ENCODE peak calls at places on chromosomes 2 and 18, in ten cellular contexts. N, X, Y, I, E, V, L, Z, S and A are unnamed samples.

GRCh38 chr2:181902625-181903024 is 11.1 kb downstream of the ITPRID2 start:
- DNase-seq in N (no peak), L (no peak), V (no peak), S (no peak), E (no peak), Z (no peak), Y (no peak), X (no peak), I (no peak), A (no peak)

GRCh38 chr2:234161932-234162331 is 111.4 kb downstream of the SPP2 start:
- DNase-seq in N (no peak), X (no peak), L (no peak), S (no peak), E (no peak), V (no peak), I (no peak), Z (no peak), Y (no peak), A (no peak)

GRCh38 chr18:14189858-14190257 is 57.6 kb upstream of the ZNF519 start:
- DNase-seq in L (no peak), I (peak), Y (no peak), X (no peak), N (no peak), E (no peak), V (no peak), S (no peak), Z (peak), A (no peak)

GRCh38 chr2:8678731-8679566 is 2.9 kb upstream of the ID2 start:
- DNase-seq in I (peak), V (peak), E (peak), Y (peak), S (peak), X (peak), L (peak), Z (peak), N (peak), A (peak)

GRCh38 chr2:187546762-187547333 is 7.4 kb downstream of the TFPI start:
- DNase-seq in L (no peak), Z (no peak), V (no peak), E (no peak), S (no peak), Y (no peak), X (no peak), N (no peak), I (peak), A (no peak)

GRCh38 chr2:99729104-99729503 is 239.3 kb upstream of the REV1 start:
- DNase-seq in E (no peak), L (no peak), V (no peak), S (no peak), N (no peak), Z (no peak), Y (no peak), I (no peak), X (no peak), A (peak)

GRCh38 chr18:10852610-10853303 is 296.6 kb downstream of the PIEZO2 start:
- DNase-seq in Z (no peak), E (no peak), L (no peak), X (no peak), S (no peak), N (no peak), I (no peak), V (no peak), Y (no peak), A (no peak)

GRCh38 chr2:853203-853870 is 97.3 kb upstream of the SNTG2 start:
- DNase-seq in E (no peak), Z (no peak), N (no peak), L (no peak), V (no peak), I (no peak), Y (no peak), S (no peak), X (no peak), A (no peak)

GRCh38 chr2:19868705-19869550 is 32.9 kb downstream of the TTC32 start:
- DNase-seq in S (no peak), N (peak), E (peak), X (peak), I (peak), V (peak), Z (peak), Y (peak), L (peak), A (peak)

GRCh38 chr2:42572297-42573081 is 4.1 kb downstream of the MTA3 start:
- DNase-seq in X (no peak), N (no peak), Y (no peak), S (no peak), E (peak), Z (no peak), L (peak), V (peak), I (no peak), A (no peak)

GRCh38 chr2:226399006-226399405 is 400.6 kb downstream of the IRS1 start:
- DNase-seq in E (no peak), S (no peak), V (no peak), L (no peak), Z (no peak), X (no peak), N (no peak), Y (no peak), I (no peak), A (no peak)

GRCh38 chr2:198376677-198377076 is 572.3 kb downstream of the PLCL1 start:
- DNase-seq in Y (no peak), Z (no peak), I (peak), V (no peak), X (no peak), L (no peak), S (no peak), N (no peak), E (no peak), A (no peak)

GRCh38 chr2:155377178-155377780 is 678.8 kb downstream of the KCNJ3 start:
- DNase-seq in S (no peak), V (no peak), E (peak), Z (no peak), N (no peak), I (peak), Y (peak), L (no peak), X (no peak), A (no peak)

GRCh38 chr2:164913640-164914346 is 41.5 kb downstream of the SLC38A11 start:
- DNase-seq in L (no peak), E (peak), V (no peak), Y (no peak), I (peak), Z (peak), S (no peak), X (no peak), N (no peak), A (no peak)

GRCh38 chr2:146240376-146240775 is 1604.5 kb upstream of the ACVR2A start:
- DNase-seq in V (no peak), N (no peak), X (no peak), Y (no peak), I (no peak), S (no peak), L (no peak), E (no peak), Z (peak), A (no peak)

GRCh38 chr18:31039426-31039825 is 3.1 kb downstream of the DSC3 start:
- DNase-seq in E (no peak), X (no peak), V (no peak), L (no peak), Y (no peak), S (no peak), Z (no peak), N (no peak), I (no peak), A (no peak)

GRCh38 chr18:2982452-2983172 is 30.3 kb downstream of the LPIN2 start:
- DNase-seq in Y (no peak), S (no peak), L (peak), N (peak), E (no peak), Z (no peak), X (no peak), I (no peak), V (no peak), A (no peak)

GRCh38 chr2:234958311-234958710 is 6.5 kb downstream of the SH3BP4 start:
- DNase-seq in I (no peak), S (no peak), L (no peak), V (no peak), E (no peak), Y (no peak), X (no peak), Z (no peak), N (no peak), A (no peak)

DNA sequence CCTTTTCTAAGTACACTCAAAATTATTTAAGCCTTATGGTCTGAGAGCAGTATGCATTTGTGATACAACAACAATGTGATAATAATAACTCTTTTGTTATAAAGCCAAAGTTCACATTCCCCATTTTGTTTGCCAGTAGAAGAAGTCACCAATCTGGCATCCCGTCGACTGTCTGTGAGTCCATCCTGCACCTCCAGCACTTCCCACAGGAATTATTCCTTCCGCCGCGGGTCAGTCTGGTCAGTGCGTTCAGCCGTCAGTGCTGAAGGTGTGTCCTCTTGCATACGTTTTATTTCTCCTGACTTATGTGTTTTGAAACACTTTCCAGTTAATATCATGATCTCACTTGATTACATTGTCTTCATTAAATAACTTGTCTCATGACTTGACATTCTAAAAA is 80.3 kb upstream of the RPE start:
- DNase-seq in E (no peak), Y (no peak), Z (no peak), I (no peak), V (no peak), N (no peak), S (no peak), X (no peak), L (no peak), A (no peak)
- TF ChIP-seq CTCF in E (no peak), Y (no peak), Z (no peak), I (no peak), V (no peak), N (no peak), S (no peak), X (no peak), L (no peak), A (no peak)

DNA sequence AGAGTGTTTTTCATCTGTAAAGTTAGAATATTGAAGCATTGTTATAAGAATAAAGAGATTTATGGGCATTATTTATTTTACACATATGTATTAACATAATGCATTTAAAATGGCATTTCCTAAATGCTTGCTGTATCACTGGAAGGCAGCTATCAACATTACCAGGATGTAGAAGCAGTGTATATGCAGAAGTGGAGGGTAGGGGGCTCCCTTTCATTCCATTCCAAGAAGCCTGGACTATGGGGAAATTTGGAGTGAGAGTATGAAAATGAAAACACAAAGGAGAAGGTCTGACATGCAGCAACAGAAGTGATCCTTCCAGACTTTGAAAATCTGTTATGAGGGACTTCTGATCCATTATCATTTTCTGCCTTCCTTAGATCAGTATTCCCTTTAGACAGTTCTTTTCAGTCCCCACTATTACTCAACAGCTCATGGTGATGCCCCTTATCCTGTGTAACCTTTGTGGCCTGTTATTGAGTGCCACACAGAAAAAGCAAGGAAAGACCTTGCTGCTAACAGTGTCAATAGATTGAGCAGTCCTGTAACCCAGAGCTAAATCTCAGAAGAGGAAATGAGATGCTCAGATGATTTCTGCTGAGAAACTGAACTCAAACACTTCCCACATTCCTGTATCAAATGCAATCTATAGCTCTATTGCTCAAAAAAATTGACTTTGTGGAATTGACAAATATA is 216.6 kb downstream of the HNMT start:
- DNase-seq in E (no peak), V (no peak), L (no peak), S (no peak), Y (no peak), X (no peak), I (no peak), N (no peak), Z (peak), A (no peak)
- TF ChIP-seq CTCF in E (no peak), V (no peak), L (no peak), S (peak), Y (no peak), X (no peak), I (peak), N (peak), Z (no peak), A (no peak)

DNA sequence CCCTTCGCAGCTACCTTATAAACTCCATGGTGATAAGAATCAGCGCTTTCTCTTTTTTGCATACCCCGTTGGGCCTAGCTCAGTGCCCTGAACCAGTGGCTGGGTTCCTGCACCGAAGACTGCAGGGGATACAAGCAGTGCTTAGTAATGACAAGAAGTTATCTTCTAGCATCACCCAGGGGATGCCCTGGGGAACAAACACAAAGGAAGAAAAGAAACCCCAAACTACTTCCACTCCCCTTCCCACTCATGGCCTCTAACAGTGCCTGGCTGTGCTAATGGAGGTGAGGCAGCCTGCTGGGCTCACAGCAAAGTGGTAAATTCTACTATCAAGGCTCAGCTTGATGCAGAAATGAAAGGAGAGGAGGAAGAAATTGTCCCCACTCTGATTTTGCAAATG is 314.7 kb downstream of the TXNL1 start:
- DNase-seq in V (no peak), Z (no peak), E (no peak), S (no peak), L (no peak), X (no peak), N (no peak), Y (no peak), I (no peak), A (no peak)
- TF ChIP-seq CTCF in V (no peak), Z (no peak), E (no peak), S (no peak), L (no peak), X (no peak), N (no peak), Y (no peak), I (no peak), A (no peak)

DNA sequence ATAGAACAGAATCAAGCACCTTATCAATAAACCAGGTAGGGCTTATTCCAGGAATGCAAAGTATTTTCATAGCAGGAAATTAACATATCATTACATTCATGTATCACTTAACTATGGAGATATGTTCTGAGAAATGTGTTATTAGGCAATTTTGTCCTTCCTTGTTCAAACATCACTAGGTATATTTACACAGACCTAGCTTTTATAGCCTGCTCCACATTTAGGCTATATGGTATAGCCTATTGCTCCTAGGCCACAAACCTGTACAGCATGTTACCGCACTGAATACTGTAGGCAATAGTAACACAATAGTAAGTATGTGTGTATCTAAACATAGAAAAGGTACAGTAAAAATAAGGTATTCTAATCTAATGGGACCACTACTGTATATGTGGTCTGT is 82.8 kb upstream of the KCTD1 start:
- DNase-seq in N (no peak), Z (no peak), S (no peak), E (no peak), X (no peak), L (no peak), V (no peak), I (no peak), Y (no peak), A (no peak)
- TF ChIP-seq CTCF in N (no peak), Z (no peak), S (no peak), E (no peak), X (no peak), L (no peak), V (no peak), I (no peak), Y (no peak), A (no peak)

GRCh38 chr2:240594511-240595380 is 8.2 kb downstream of the CAPN10 start:
- DNase-seq in Z (no peak), X (no peak), E (no peak), I (no peak), L (peak), V (peak), Y (no peak), S (no peak), N (no peak), A (no peak)
- TF ChIP-seq CTCF in Z (no peak), X (no peak), E (no peak), I (no peak), L (no peak), V (no peak), Y (no peak), S (no peak), N (no peak), A (no peak)

GRCh38 chr2:166419616-166419934 is 43.8 kb upstream of the SCN9A start:
- DNase-seq in X (no peak), Z (no peak), V (no peak), I (peak), E (peak), S (peak), L (no peak), N (no peak), Y (no peak), A (no peak)
- TF ChIP-seq CTCF in X (peak), Z (no peak), V (no peak), I (peak), E (no peak), S (peak), L (peak), N (peak), Y (no peak), A (peak)

DNA sequence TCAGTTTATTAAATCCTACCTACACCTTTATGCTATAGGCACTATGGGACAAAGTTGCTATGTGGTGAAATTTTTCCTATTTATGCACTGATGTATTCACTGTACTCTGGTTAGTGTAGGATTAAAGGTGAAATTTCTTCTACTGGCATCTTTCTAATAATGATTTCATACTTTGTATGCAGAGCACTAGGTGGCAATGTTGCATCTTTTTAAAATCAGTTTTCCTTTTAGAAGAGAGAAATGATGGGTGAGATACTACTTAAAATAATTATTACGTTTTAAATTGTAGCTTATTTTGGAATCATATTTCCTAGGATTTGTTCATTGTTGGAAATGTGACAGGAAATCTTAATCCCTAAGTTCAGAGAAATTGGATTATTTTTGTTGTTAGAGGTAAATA is 150.9 kb downstream of the CD8B2 start:
- DNase-seq in N (no peak), Z (no peak), S (no peak), E (peak), L (no peak), X (no peak), Y (no peak), I (peak), V (no peak), A (no peak)
- TF ChIP-seq CTCF in N (peak), Z (peak), S (peak), E (no peak), L (peak), X (peak), Y (no peak), I (peak), V (peak), A (peak)

DNA sequence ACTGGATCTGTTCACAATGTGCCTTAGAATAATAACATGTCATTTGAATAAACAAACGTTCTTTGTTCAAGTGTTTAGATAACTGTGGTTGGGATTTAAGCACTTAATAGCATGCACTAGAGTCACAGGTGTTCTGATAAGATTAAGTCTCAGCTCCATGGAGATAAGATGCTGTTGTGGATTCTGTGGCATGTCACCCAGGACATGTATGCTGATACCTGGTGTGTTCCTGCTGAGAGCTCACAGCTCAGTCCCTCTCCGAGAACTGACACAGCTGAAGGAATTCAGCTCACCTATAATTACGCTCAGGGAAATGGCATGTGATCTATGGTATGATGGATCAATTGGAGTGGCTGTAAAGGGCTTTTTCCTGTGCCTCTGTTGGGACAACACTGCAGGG is 75.4 kb upstream of the ST6GAL2 start:
- DNase-seq in Z (no peak), V (no peak), N (no peak), L (no peak), S (no peak), E (no peak), Y (no peak), X (no peak), I (no peak), A (no peak)
- TF ChIP-seq CTCF in Z (no peak), V (no peak), N (no peak), L (no peak), S (no peak), E (no peak), Y (no peak), X (no peak), I (no peak), A (no peak)